ENCODE peak calls at places on chromosome 18, in six cellular contexts. One of them, this sample, is unnamed.

GRCh38 chr18:46297621-46298020 is 193.4 kb downstream of the HAUS1 start:
- DNase-seq in cardiac fibroblast: no peak
- DNase-seq in choroid plexus epithelial cell: no peak
- DNase-seq in hepatocyte: no peak
- DNase-seq in H1: no peak
- DNase-seq in stomach: no peak
- DNase-seq in this sample: no peak

GRCh38 chr18:74288041-74288440 is 3.7 kb downstream of the CYB5A start:
- DNase-seq in cardiac fibroblast: no peak
- DNase-seq in choroid plexus epithelial cell: no peak
- DNase-seq in hepatocyte: no peak
- DNase-seq in H1: no peak
- DNase-seq in stomach: no peak
- DNase-seq in this sample: no peak

GRCh38 chr18:35324926-35325655 is 19.1 kb downstream of the ZNF24 start:
- DNase-seq in cardiac fibroblast: peak; percentile 29
- DNase-seq in choroid plexus epithelial cell: peak; percentile 12
- DNase-seq in hepatocyte: no peak
- DNase-seq in H1: no peak
- DNase-seq in stomach: no peak
- DNase-seq in this sample: no peak

GRCh38 chr18:23560186-23560585 is 26.1 kb downstream of the NPC1 start:
- DNase-seq in cardiac fibroblast: peak; percentile 15
- DNase-seq in choroid plexus epithelial cell: no peak
- DNase-seq in hepatocyte: no peak
- DNase-seq in H1: no peak
- DNase-seq in stomach: no peak
- DNase-seq in this sample: no peak

GRCh38 chr18:49072940-49073339 is 122.2 kb upstream of the SMAD7 start:
- DNase-seq in cardiac fibroblast: peak; percentile 42
- DNase-seq in choroid plexus epithelial cell: no peak
- DNase-seq in hepatocyte: no peak
- DNase-seq in H1: no peak
- DNase-seq in stomach: no peak
- DNase-seq in this sample: no peak

GRCh38 chr18:73839441-73839840 is 308.2 kb downstream of the FBXO15 start:
- DNase-seq in cardiac fibroblast: no peak
- DNase-seq in choroid plexus epithelial cell: no peak
- DNase-seq in hepatocyte: no peak
- DNase-seq in H1: no peak
- DNase-seq in stomach: no peak
- DNase-seq in this sample: no peak

GRCh38 chr18:52077251-52077983 is 262.6 kb upstream of the DCC start:
- DNase-seq in cardiac fibroblast: no peak
- DNase-seq in choroid plexus epithelial cell: no peak
- DNase-seq in hepatocyte: no peak
- DNase-seq in H1: no peak
- DNase-seq in stomach: no peak
- DNase-seq in this sample: no peak

GRCh38 chr18:32271649-32272324 is 81.9 kb downstream of the MEP1B start:
- DNase-seq in cardiac fibroblast: peak; percentile 64
- DNase-seq in choroid plexus epithelial cell: peak; percentile 80
- DNase-seq in hepatocyte: peak; percentile 68
- DNase-seq in H1: no peak
- DNase-seq in stomach: no peak
- DNase-seq in this sample: no peak

GRCh38 chr18:56702946-56703345 is 51.8 kb downstream of the WDR7 start:
- DNase-seq in cardiac fibroblast: peak; percentile 71
- DNase-seq in choroid plexus epithelial cell: peak; percentile 71
- DNase-seq in hepatocyte: peak; percentile 50
- DNase-seq in H1: no peak
- DNase-seq in stomach: no peak
- DNase-seq in this sample: no peak

DNA sequence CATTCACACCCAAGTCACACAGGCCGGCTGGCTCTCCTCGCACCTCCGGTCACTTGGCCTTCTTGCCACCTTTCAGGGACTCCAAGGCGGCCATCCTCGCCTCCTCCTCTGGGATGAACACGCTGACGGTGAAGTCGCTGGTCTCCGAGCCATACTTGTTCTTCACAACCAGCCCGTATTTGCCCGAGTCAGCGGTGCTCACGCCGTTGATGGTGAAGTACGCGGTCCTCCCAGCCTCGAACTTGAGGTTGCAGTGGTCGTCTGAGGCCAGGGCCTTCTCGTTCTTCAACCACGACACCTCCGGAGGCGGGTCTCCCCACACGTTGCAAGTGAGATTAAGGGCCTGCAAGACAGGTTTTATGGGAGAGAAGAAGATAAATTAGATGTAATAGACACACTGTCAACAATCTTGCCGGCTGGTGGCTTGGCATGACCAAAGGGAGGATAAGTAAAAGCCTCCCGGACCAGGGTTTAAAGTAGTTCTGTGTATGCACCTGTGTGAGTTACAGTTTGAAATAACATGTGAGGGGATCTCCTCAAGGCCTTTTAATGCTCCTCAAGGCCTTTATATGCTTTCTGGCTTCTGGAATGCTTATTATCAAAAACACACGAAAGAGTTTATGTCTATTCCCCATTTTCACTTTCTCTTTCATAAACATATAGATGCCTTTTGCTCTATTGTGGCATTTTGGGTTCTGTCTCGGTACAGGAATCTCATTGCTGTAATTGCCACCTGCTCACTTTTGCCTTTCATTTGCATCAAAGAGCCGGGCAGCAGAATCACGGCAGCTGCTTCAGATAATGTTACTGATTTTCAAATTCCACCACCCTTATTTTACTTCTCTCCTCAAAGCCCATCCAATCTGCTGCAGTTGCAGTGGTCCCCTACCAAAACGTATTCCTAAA is 54.5 kb upstream of the LPIN2 start:
- DNase-seq in cardiac fibroblast: no peak
- DNase-seq in choroid plexus epithelial cell: no peak
- DNase-seq in hepatocyte: no peak
- DNase-seq in H1: no peak
- DNase-seq in stomach: no peak
- DNase-seq in this sample: no peak
- H3K4me3 ChIP-seq in cardiac fibroblast: no peak overlapping the region
- H3K4me3 ChIP-seq in choroid plexus epithelial cell: no peak overlapping the region
- H3K4me3 ChIP-seq in hepatocyte: no peak overlapping the region
- H3K4me3 ChIP-seq in H1: no peak overlapping the region
- H3K4me3 ChIP-seq in stomach: no peak overlapping the region
- H3K4me3 ChIP-seq in this sample: no peak overlapping the region

GRCh38 chr18:65206551-65207260 is 544.1 kb upstream of the CDH7 start:
- DNase-seq in cardiac fibroblast: no peak
- DNase-seq in choroid plexus epithelial cell: no peak
- DNase-seq in hepatocyte: peak; percentile 6
- DNase-seq in H1: no peak
- DNase-seq in stomach: no peak
- DNase-seq in this sample: no peak
- TF ChIP-seq CTCF in cardiac fibroblast: no peak
- TF ChIP-seq CTCF in choroid plexus epithelial cell: no peak
- TF ChIP-seq CTCF in hepatocyte: peak; percentile 29
- TF ChIP-seq CTCF in H1: peak; percentile 64
- TF ChIP-seq CTCF in stomach: no peak
- TF ChIP-seq CTCF in this sample: no peak

GRCh38 chr18:11981633-11982366 is 493 bp downstream of the IMPA2 start:
- DNase-seq in cardiac fibroblast: peak; percentile 28
- DNase-seq in choroid plexus epithelial cell: peak; percentile 16
- DNase-seq in hepatocyte: peak; percentile 46
- DNase-seq in H1: no peak
- DNase-seq in stomach: peak; percentile 55
- DNase-seq in this sample: no peak

GRCh38 chr18:11980148-11980554 is 1.2 kb upstream of the IMPA2 start:
- DNase-seq in cardiac fibroblast: no peak
- DNase-seq in choroid plexus epithelial cell: no peak
- DNase-seq in hepatocyte: peak; percentile 52
- DNase-seq in H1: no peak
- DNase-seq in stomach: no peak
- DNase-seq in this sample: no peak

GRCh38 chr18:11981383-11981632 is at the start of gene IMPA2:
- DNase-seq in cardiac fibroblast: no peak
- DNase-seq in choroid plexus epithelial cell: no peak
- DNase-seq in hepatocyte: no peak
- DNase-seq in H1: no peak
- DNase-seq in stomach: no peak
- DNase-seq in this sample: no peak

GRCh38 chr18:11982981-11983380 is 1.7 kb downstream of the IMPA2 start:
- DNase-seq in cardiac fibroblast: no peak
- DNase-seq in choroid plexus epithelial cell: no peak
- DNase-seq in hepatocyte: no peak
- DNase-seq in H1: no peak
- DNase-seq in stomach: no peak
- DNase-seq in this sample: no peak

GRCh38 chr18:11980555-11981382 is 538 bp upstream of the IMPA2 start:
- DNase-seq in cardiac fibroblast: peak; percentile 98
- DNase-seq in choroid plexus epithelial cell: peak; percentile 99
- DNase-seq in hepatocyte: peak; percentile 100
- DNase-seq in H1: peak; percentile 98
- DNase-seq in stomach: peak; percentile 100
- DNase-seq in this sample: peak; percentile 95
- H3K4me3 ChIP-seq in cardiac fibroblast: peak overlapping the region; percentile 62
- H3K4me3 ChIP-seq in choroid plexus epithelial cell: peak overlapping the region; percentile 66
- H3K4me3 ChIP-seq in hepatocyte: peak overlapping the region; percentile 37
- H3K4me3 ChIP-seq in H1: peak overlapping the region; percentile 46
- H3K4me3 ChIP-seq in stomach: peak overlapping the region; percentile 91
- H3K4me3 ChIP-seq in this sample: peak overlapping the region; percentile 43

GRCh38 chr18:9971313-9971920 is 57.6 kb downstream of the VAPA start:
- DNase-seq in cardiac fibroblast: peak; percentile 89
- DNase-seq in choroid plexus epithelial cell: peak; percentile 92
- DNase-seq in hepatocyte: peak; percentile 89
- DNase-seq in H1: peak; percentile 33
- DNase-seq in stomach: peak; percentile 84
- DNase-seq in this sample: peak; percentile 35

GRCh38 chr18:9969247-9969646 is 55.4 kb downstream of the VAPA start:
- DNase-seq in cardiac fibroblast: no peak
- DNase-seq in choroid plexus epithelial cell: no peak
- DNase-seq in hepatocyte: no peak
- DNase-seq in H1: no peak
- DNase-seq in stomach: no peak
- DNase-seq in this sample: no peak

GRCh38 chr18:9968081-9968848 is 54.4 kb downstream of the VAPA start:
- DNase-seq in cardiac fibroblast: no peak
- DNase-seq in choroid plexus epithelial cell: no peak
- DNase-seq in hepatocyte: no peak
- DNase-seq in H1: no peak
- DNase-seq in stomach: no peak
- DNase-seq in this sample: no peak

GRCh38 chr18:9961031-9961430 is 47.2 kb downstream of the VAPA start:
- DNase-seq in cardiac fibroblast: no peak
- DNase-seq in choroid plexus epithelial cell: peak; percentile 61
- DNase-seq in hepatocyte: no peak
- DNase-seq in H1: no peak
- DNase-seq in stomach: no peak
- DNase-seq in this sample: no peak

GRCh38 chr18:9965711-9966624 is 52.2 kb downstream of the VAPA start:
- DNase-seq in cardiac fibroblast: no peak
- DNase-seq in choroid plexus epithelial cell: peak; percentile 76
- DNase-seq in hepatocyte: no peak
- DNase-seq in H1: no peak
- DNase-seq in stomach: no peak
- DNase-seq in this sample: no peak
- TF ChIP-seq CTCF in cardiac fibroblast: no peak
- TF ChIP-seq CTCF in choroid plexus epithelial cell: no peak
- TF ChIP-seq CTCF in hepatocyte: no peak
- TF ChIP-seq CTCF in H1: no peak
- TF ChIP-seq CTCF in stomach: no peak
- TF ChIP-seq CTCF in this sample: no peak

GRCh38 chr18:22177496-22177866 is 8.1 kb downstream of the GATA6 start:
- DNase-seq in cardiac fibroblast: no peak
- DNase-seq in choroid plexus epithelial cell: no peak
- DNase-seq in hepatocyte: no peak
- DNase-seq in H1: no peak
- DNase-seq in stomach: no peak
- DNase-seq in this sample: no peak
- H3K4me3 ChIP-seq in cardiac fibroblast: no peak overlapping the region
- H3K4me3 ChIP-seq in choroid plexus epithelial cell: peak overlapping the region; percentile 57
- H3K4me3 ChIP-seq in hepatocyte: peak overlapping the region; percentile 25
- H3K4me3 ChIP-seq in H1: no peak overlapping the region
- H3K4me3 ChIP-seq in stomach: peak overlapping the region; percentile 80
- H3K4me3 ChIP-seq in this sample: no peak overlapping the region

DNA sequence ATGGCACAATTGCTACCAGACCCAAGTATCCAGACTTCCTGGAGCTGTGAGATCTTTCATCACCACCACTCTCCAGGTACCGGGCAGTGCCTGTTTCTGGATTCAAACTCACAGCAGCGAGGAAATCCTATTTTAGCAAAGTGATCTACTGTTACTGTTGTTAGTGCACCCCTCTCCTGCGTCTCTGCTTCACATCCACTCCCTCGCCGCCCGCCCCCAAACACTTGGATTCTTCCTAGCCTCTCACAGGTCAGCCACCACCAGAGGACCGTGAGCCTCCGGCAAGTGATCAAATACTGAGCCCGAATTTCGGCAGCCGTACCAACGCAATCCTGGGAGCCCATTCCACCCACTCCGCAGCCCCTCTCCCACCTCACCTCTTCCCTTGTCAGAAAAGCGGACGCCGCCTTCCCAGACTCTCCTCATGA is 519 bp downstream of the METTL4 start:
- DNase-seq in cardiac fibroblast: peak; percentile 73
- DNase-seq in choroid plexus epithelial cell: peak; percentile 70
- DNase-seq in hepatocyte: peak; percentile 79
- DNase-seq in H1: peak; percentile 13
- DNase-seq in stomach: peak; percentile 67
- DNase-seq in this sample: peak; percentile 39
- TF ChIP-seq CTCF in cardiac fibroblast: peak; percentile 23
- TF ChIP-seq CTCF in choroid plexus epithelial cell: peak; percentile 41
- TF ChIP-seq CTCF in hepatocyte: peak; percentile 6
- TF ChIP-seq CTCF in H1: no peak
- TF ChIP-seq CTCF in stomach: no peak
- TF ChIP-seq CTCF in this sample: peak; percentile 8

GRCh38 chr18:79393626-79394401 is 1.9 kb upstream of the NFATC1 start:
- DNase-seq in cardiac fibroblast: peak; percentile 89
- DNase-seq in choroid plexus epithelial cell: peak; percentile 84
- DNase-seq in hepatocyte: peak; percentile 89
- DNase-seq in H1: no peak
- DNase-seq in stomach: peak; percentile 83
- DNase-seq in this sample: peak; percentile 70

GRCh38 chr18:79395308-79395640 is 456 bp upstream of the NFATC1 start:
- DNase-seq in cardiac fibroblast: no peak
- DNase-seq in choroid plexus epithelial cell: no peak
- DNase-seq in hepatocyte: no peak
- DNase-seq in H1: no peak
- DNase-seq in stomach: no peak
- DNase-seq in this sample: no peak

GRCh38 chr18:79394438-79395307 is 1.1 kb upstream of the NFATC1 start:
- DNase-seq in cardiac fibroblast: peak; percentile 70
- DNase-seq in choroid plexus epithelial cell: no peak
- DNase-seq in hepatocyte: peak; percentile 64
- DNase-seq in H1: no peak
- DNase-seq in stomach: no peak
- DNase-seq in this sample: no peak

GRCh38 chr18:79392226-79392625 is 3.5 kb upstream of the NFATC1 start:
- DNase-seq in cardiac fibroblast: no peak
- DNase-seq in choroid plexus epithelial cell: no peak
- DNase-seq in hepatocyte: no peak
- DNase-seq in H1: no peak
- DNase-seq in stomach: no peak
- DNase-seq in this sample: no peak

DNA sequence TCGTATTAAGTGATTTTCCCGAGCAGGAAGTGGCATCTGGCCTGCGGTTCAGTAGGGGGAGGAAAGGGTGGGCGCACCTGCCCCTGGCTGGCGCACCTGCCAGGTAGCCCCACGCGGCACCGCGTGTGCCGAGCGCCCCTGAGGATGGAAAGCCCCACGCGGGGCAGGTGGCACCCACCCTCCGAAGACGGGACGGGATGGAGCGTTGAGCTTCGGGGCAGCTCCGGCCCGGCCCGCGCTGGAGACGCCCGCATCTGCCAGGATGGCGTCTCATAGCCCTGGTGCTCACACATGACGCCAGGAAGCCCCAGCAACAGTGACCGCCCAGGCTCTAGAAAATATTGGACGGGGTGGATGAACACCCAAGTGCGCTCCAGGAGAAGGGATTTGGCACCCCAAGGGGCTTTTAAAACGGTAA is 2.5 kb upstream of the NFATC1 start:
- DNase-seq in cardiac fibroblast: no peak
- DNase-seq in choroid plexus epithelial cell: no peak
- DNase-seq in hepatocyte: no peak
- DNase-seq in H1: no peak
- DNase-seq in stomach: no peak
- DNase-seq in this sample: no peak
- H3K4me3 ChIP-seq in cardiac fibroblast: peak overlapping the region; percentile 51
- H3K4me3 ChIP-seq in choroid plexus epithelial cell: peak overlapping the region; percentile 55
- H3K4me3 ChIP-seq in hepatocyte: peak overlapping the region; percentile 25
- H3K4me3 ChIP-seq in H1: peak overlapping the region; percentile 30
- H3K4me3 ChIP-seq in stomach: peak overlapping the region; percentile 59
- H3K4me3 ChIP-seq in this sample: peak overlapping the region; percentile 39